ENCODE peak calls at places on chromosomes 4 and X, in eight cellular contexts. T, R, Y, F, J, B, E and H are unnamed samples.

GRCh38 chrX:36422368-36422767 is 502.8 kb downstream of the CFAP47 start:
- DNase-seq in E (peak; percentile 11), J (no peak), T (no peak), B (no peak), Y (no peak), F (no peak), R (no peak), H (no peak)

GRCh38 chrX:34559325-34559724 is 97.8 kb downstream of the TMEM47 start:
- DNase-seq in B (peak; percentile 13), J (no peak), Y (peak; percentile 34), R (no peak), E (peak; percentile 11), F (peak; percentile 1), T (peak; percentile 29), H (no peak)

GRCh38 chr4:153064571-153064970 is 128.4 kb downstream of the FHDC1 start:
- DNase-seq in Y (no peak), J (no peak), E (no peak), F (no peak), R (no peak), T (no peak), B (no peak), H (no peak)

GRCh38 chr4:157265281-157265680 is 44.8 kb downstream of the GRIA2 start:
- DNase-seq in R (peak; percentile 2), E (peak; percentile 56), B (no peak), Y (no peak), T (no peak), F (no peak), J (no peak), H (peak; percentile 24)

GRCh38 chrX:48487362-48487785 is 11.4 kb downstream of the FTSJ1 start:
- DNase-seq in R (no peak), E (no peak), J (peak; percentile 28), Y (peak; percentile 97), T (peak; percentile 96), B (peak; percentile 65), F (no peak), H (peak; percentile 96)

GRCh38 chrX:154411981-154412340 is 622 bp downstream of the TAFAZZIN start:
- DNase-seq in E (peak; percentile 82), B (peak; percentile 67), Y (peak; percentile 49), T (peak; percentile 28), J (no peak), R (no peak), F (peak; percentile 71), H (no peak)

GRCh38 chr4:39032218-39033085 is at the start of gene TMEM156:
- DNase-seq in T (no peak), B (peak; percentile 78), J (no peak), Y (peak; percentile 48), F (peak; percentile 92), E (no peak), R (no peak), H (peak; percentile 26)

GRCh38 chrX:44904542-44905115 is 31.6 kb downstream of the KDM6A start:
- DNase-seq in F (no peak), R (peak; percentile 2), J (no peak), B (no peak), E (no peak), Y (peak; percentile 28), T (peak; percentile 50), H (no peak)

GRCh38 chr4:13611283-13611842 is 16.2 kb downstream of the BOD1L1 start:
- DNase-seq in F (no peak), T (peak; percentile 44), E (no peak), J (no peak), B (no peak), R (no peak), Y (peak; percentile 16), H (no peak)

GRCh38 chrX:10156199-10157031 is at the start of gene CLCN4:
- DNase-seq in T (peak; percentile 64), E (peak; percentile 73), B (peak; percentile 47), Y (no peak), F (peak; percentile 41), R (peak; percentile 30), J (peak; percentile 45), H (peak; percentile 80)

GRCh38 chr4:74158561-74159396 is 861 bp downstream of the MTHFD2L start:
- DNase-seq in J (no peak), F (peak; percentile 36), E (no peak), B (peak; percentile 3), T (peak; percentile 36), R (no peak), Y (peak; percentile 29), H (peak; percentile 45)

GRCh38 chrX:21885568-21885967 is 29.8 kb downstream of the YY2 start:
- DNase-seq in B (no peak), J (no peak), F (no peak), Y (peak; percentile 79), R (peak; percentile 21), T (peak; percentile 52), E (no peak), H (no peak)

GRCh38 chr4:147481577-147482109 is 746 bp downstream of the EDNRA start:
- DNase-seq in R (peak; percentile 20), T (peak; percentile 17), J (no peak), B (no peak), F (no peak), E (peak; percentile 43), Y (peak; percentile 46), H (no peak)

GRCh38 chr4:2436301-2436700 is 17.5 kb downstream of the CFAP99 start:
- DNase-seq in E (no peak), B (peak; percentile 49), Y (peak; percentile 45), R (no peak), J (no peak), F (no peak), T (peak; percentile 54), H (no peak)

GRCh38 chrX:17635231-17635630 is 102.1 kb upstream of the SCML1 start:
- DNase-seq in F (no peak), B (peak; percentile 37), J (no peak), R (peak; percentile 81), T (no peak), Y (no peak), E (peak; percentile 79), H (no peak)

GRCh38 chr4:4981427-4981826 is 37.8 kb downstream of the CYTL1 start:
- DNase-seq in T (peak; percentile 89), B (no peak), J (no peak), F (no peak), R (no peak), Y (peak; percentile 45), E (no peak), H (no peak)

GRCh38 chr4:129362685-129363274 is 266.8 kb downstream of the C4orf33 start:
- DNase-seq in T (peak; percentile 67), R (peak; percentile 81), F (peak; percentile 71), J (peak; percentile 14), E (peak; percentile 71), B (peak; percentile 63), Y (peak; percentile 65), H (peak; percentile 44)

GRCh38 chrX:154734101-154734781 is 16.6 kb downstream of the GAB3 start:
- DNase-seq in Y (peak; percentile 70), E (no peak), T (no peak), J (no peak), R (no peak), F (peak; percentile 89), B (peak; percentile 19), H (no peak)

GRCh38 chr4:87268401-87268800 is 48.0 kb upstream of the KLHL8 start:
- DNase-seq in T (no peak), J (no peak), Y (no peak), F (no peak), R (peak; percentile 33), B (no peak), E (no peak), H (no peak)